ENCODE peak calls at places on chromosomes 2 and 18, in six cellular contexts. B is lower lobe of right lung; S is CD4-positive, alpha-beta T cell; T is A549; H is coronary artery; A is K562. K is an unnamed sample.
A peak's percentile ranks its signal among the peaks of the same experiment; 100 is the strongest.

GRCh38 chr2:175187378-175187777 is 5.9 kb upstream of the ATP5MC3 start:
- DNase-seq in S (no peak), A (no peak), T (peak; percentile 7), B (no peak), H (no peak), K (no peak)

GRCh38 chr2:98911126-98911375 is 25.0 kb downstream of the CRACDL start:
- DNase-seq in T (no peak), S (no peak), B (no peak), A (no peak), H (no peak), K (no peak)

GRCh38 chr2:120828832-120829632 is 93.4 kb downstream of the GLI2 start:
- DNase-seq in T (no peak), B (no peak), S (no peak), A (no peak), H (no peak), K (no peak)

GRCh38 chr2:9982891-9983290 is 31.4 kb downstream of the GRHL1 start:
- DNase-seq in B (no peak), H (no peak), T (no peak), S (no peak), A (no peak), K (no peak)

GRCh38 chr2:234669001-234669400 is 172.1 kb upstream of the ARL4C start:
- DNase-seq in A (no peak), T (no peak), H (no peak), B (no peak), S (no peak), K (no peak)

GRCh38 chr18:67669993-67670671 is 153.6 kb upstream of the DSEL start:
- DNase-seq in H (no peak), T (no peak), A (no peak), S (no peak), B (no peak), K (no peak)

GRCh38 chr2:231602874-231603467 is 10.3 kb downstream of the TEX44 start:
- DNase-seq in B (no peak), S (no peak), A (no peak), H (no peak), T (no peak), K (no peak)

GRCh38 chr2:17583646-17584045 is 43.1 kb downstream of the VSNL1 start:
- DNase-seq in H (no peak), S (no peak), T (no peak), B (no peak), A (no peak), K (no peak)

GRCh38 chr2:162824319-162824718 is 14.2 kb downstream of the KCNH7 start:
- DNase-seq in B (no peak), H (no peak), T (no peak), A (no peak), S (no peak), K (no peak)

GRCh38 chr2:79832540-79833234 is 319.8 kb downstream of the CTNNA2 start:
- DNase-seq in S (no peak), A (no peak), H (no peak), B (no peak), T (no peak), K (no peak)

GRCh38 chr18:56382541-56382940 is 255.9 kb downstream of the TXNL1 start:
- DNase-seq in S (no peak), B (no peak), T (no peak), A (no peak), H (no peak), K (no peak)

GRCh38 chr2:65071499-65072180 is 15.4 kb downstream of the CEP68 start:
- DNase-seq in B (no peak), S (no peak), H (no peak), T (no peak), A (peak; percentile 41), K (no peak)

GRCh38 chr2:240128608-240129144 is 7.4 kb downstream of the COPS9 start:
- DNase-seq in A (no peak), T (no peak), H (no peak), S (no peak), B (peak; percentile 17), K (no peak)

GRCh38 chr2:147549054-147549453 is 295.8 kb upstream of the ACVR2A start:
- DNase-seq in T (no peak), A (no peak), S (no peak), H (no peak), B (no peak), K (no peak)

GRCh38 chr18:7598167-7599062 is 31.3 kb downstream of the PTPRM start:
- DNase-seq in H (no peak), T (no peak), S (no peak), B (no peak), A (no peak), K (no peak)

GRCh38 chr2:157440404-157441071 is 3.4 kb downstream of the CYTIP start:
- DNase-seq in A (no peak), B (no peak), T (no peak), H (no peak), S (no peak), K (no peak)

GRCh38 chr2:135839713-135840112 is 2.7 kb upstream of the LCT start:
- DNase-seq in B (no peak), H (no peak), A (no peak), S (no peak), T (no peak), K (no peak)

GRCh38 chr2:44777542-44777941 is 164.0 kb upstream of the SIX3 start:
- DNase-seq in B (no peak), S (no peak), T (no peak), A (peak; percentile 42), H (no peak), K (peak; percentile 9)

GRCh38 chr2:37625781-37626548 is 45.5 kb downstream of the CDC42EP3 start:
- DNase-seq in T (no peak), B (no peak), A (no peak), S (peak; percentile 57), H (no peak), K (no peak)

GRCh38 chr2:120682654-120683053 is 53.0 kb upstream of the GLI2 start:
- DNase-seq in S (no peak), H (no peak), B (no peak), A (no peak), T (no peak), K (no peak)

GRCh38 chr2:50466694-50467093 is 565.2 kb downstream of the NRXN1 start:
- DNase-seq in S (no peak), H (no peak), B (no peak), A (no peak), T (no peak), K (no peak)

GRCh38 chr18:13619505-13620205 is 106.7 kb downstream of the FAM210A start:
- DNase-seq in B (no peak), H (no peak), T (no peak), A (no peak), S (no peak), K (no peak)

GRCh38 chr18:46541626-46542189 is 115.3 kb downstream of the LOXHD1 start:
- DNase-seq in B (no peak), S (no peak), A (no peak), H (no peak), T (no peak), K (no peak)

GRCh38 chr2:19879115-19879514 is 22.7 kb downstream of the TTC32 start:
- DNase-seq in A (no peak), T (no peak), S (no peak), B (no peak), H (peak; percentile 47), K (no peak)

GRCh38 chr2:151486100-151486499 is 76.4 kb downstream of the RIF1 start:
- DNase-seq in A (no peak), B (no peak), S (no peak), T (no peak), H (no peak), K (no peak)

GRCh38 chr18:79887181-79888000 is 64.1 kb downstream of the SLC66A2 start:
- DNase-seq in H (peak; percentile 65), A (no peak), S (no peak), T (no peak), B (peak; percentile 41), K (no peak)

GRCh38 chr2:202378001-202378400 is 1.9 kb downstream of the BMPR2 start:
- DNase-seq in T (no peak), B (no peak), H (no peak), S (no peak), A (no peak), K (no peak)

DNA sequence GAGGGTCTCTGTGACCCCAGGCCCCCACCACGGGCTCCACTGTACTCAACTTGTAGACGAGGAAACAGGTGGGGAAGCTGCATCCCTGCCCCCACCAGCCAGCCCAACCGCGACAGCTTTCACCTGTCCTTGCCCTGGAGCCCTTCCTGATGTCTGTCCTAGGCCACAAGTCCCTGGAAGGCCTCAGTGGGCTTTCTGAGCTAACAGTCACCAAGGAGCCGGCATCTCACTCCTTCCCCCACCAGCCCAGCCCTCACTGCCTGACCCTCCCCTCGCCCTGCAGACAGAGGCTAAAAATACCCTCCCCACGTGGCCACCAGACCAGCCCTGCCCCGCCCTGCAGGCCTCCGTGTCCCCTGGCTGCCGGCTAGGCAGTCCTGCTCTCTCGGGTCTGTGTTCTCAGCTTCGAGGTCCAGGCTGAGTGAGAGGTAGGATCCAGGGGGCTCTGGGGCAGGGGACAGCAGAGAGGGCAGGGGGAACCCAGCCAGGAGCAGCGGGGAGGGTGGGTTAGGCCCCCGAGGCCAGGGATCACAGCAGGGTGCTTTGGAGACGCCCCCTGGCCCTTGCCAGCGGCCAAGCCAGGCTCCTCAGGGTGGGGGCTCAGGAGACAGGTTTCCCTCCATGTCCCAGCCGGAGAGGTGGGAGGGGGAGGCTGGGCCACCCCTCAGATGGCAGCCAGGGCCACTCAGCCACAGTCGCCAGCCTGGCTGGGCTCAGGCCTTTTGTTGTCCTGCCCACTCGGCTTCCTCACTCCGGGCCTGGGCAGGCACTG is at the start of gene KLHL30:
- DNase-seq in S (no peak), H (peak; percentile 89), A (no peak), B (no peak), T (no peak), K (no peak)
- H3K27ac ChIP-seq in S (no peak within 1 kb of the TSS), H (peak within 1 kb of the TSS; percentile 76), A (no peak within 1 kb of the TSS), B (no peak within 1 kb of the TSS), T (peak within 1 kb of the TSS; percentile 54), K (no peak within 1 kb of the TSS)

GRCh38 chr2:74205586-74205985 is 7.2 kb downstream of the MTHFD2 start:
- DNase-seq in T (no peak), A (no peak), H (peak; percentile 41), B (no peak), S (no peak), K (no peak)
- H3K27ac ChIP-seq in T (no peak overlapping the region), A (peak overlapping the region; percentile 78), H (peak overlapping the region; percentile 24), B (peak overlapping the region; percentile 66), S (peak overlapping the region; percentile 80), K (no peak overlapping the region)

DNA sequence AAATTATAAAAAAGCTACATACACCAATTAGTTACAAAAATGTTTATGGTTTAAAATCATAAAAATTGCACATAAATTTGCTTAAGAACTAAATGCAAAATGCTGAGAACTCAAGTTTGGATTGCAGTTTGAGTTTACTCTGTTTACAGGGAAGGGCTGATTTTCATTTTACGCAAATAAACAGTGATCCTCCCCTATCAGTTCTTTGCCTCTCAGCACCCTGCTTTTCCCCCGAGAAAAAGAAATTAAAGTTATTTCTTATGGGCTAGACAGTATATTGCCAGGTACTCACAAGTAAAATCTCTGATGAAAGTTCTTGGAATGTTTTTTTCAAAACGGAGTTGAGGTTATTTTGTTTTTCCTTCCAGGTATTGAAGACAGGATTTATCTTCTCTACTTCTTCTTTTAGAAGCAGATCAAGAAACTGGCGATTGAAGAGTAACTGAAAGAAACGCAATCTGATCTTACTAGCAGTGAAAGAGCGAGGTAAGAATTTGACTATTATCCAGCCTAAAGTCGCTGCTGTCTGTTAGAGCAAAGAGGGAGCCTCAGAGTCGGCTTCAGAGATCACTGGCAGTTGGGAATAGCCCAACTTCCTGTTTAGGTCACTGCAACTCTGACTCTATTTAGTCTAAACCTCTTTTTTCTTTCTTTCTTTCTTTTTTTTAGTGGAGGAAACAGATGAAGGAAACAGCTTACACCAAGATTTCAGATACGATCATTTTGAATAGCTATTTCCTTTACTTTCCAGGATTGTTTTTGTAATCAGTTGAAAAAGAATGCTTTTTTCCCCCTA is at the start of gene TFPI:
- DNase-seq in T (no peak), A (peak; percentile 25), B (no peak), H (no peak), S (no peak), K (no peak)
- H3K27ac ChIP-seq in T (peak within 1 kb of the TSS; percentile 92), A (peak within 1 kb of the TSS; percentile 90), B (peak within 1 kb of the TSS; percentile 81), H (peak within 1 kb of the TSS; percentile 68), S (no peak within 1 kb of the TSS), K (no peak within 1 kb of the TSS)

GRCh38 chr2:217905395-217905794 is 97.4 kb downstream of the TNS1 start:
- DNase-seq in B (peak; percentile 76), S (no peak), H (peak; percentile 88), T (no peak), A (no peak), K (peak; percentile 73)
- H3K27ac ChIP-seq in B (peak overlapping the region; percentile 87), S (no peak overlapping the region), H (peak overlapping the region; percentile 93), T (no peak overlapping the region), A (no peak overlapping the region), K (peak overlapping the region; percentile 95)

K was measured in caudate nucleus.